ENCODE peak calls at places on chromosome 14, in nine cellular contexts. W, Q, L, M, P, V, A, S and B are unnamed samples.

GRCh38 chr14:106831322-106831720 is 1304.9 kb downstream of the TMEM121 start:
- DNase-seq in W (no peak), Q (peak), L (no peak), M (no peak), P (no peak), V (no peak), A (peak), S (no peak), B (no peak)

GRCh38 chr14:51209457-51209856 is 30.6 kb upstream of the TMX1 start:
- DNase-seq in W (no peak), Q (no peak), L (no peak), M (no peak), P (no peak), V (no peak), A (no peak), S (no peak), B (no peak)

GRCh38 chr14:100012478-100012925 is 52.7 kb upstream of the EVL start:
- DNase-seq in W (no peak), Q (no peak), L (no peak), M (peak), P (no peak), V (no peak), A (no peak), S (no peak), B (no peak)

GRCh38 chr14:50357753-50358380 is 38.8 kb downstream of the CDKL1 start:
- DNase-seq in W (no peak), Q (no peak), L (no peak), M (no peak), P (no peak), V (no peak), A (no peak), S (no peak), B (no peak)

GRCh38 chr14:50040905-50041465 is 75.4 kb downstream of the VCPKMT start:
- DNase-seq in W (no peak), Q (no peak), L (no peak), M (no peak), P (no peak), V (no peak), A (no peak), S (no peak), B (no peak)

GRCh38 chr14:25411933-25412757 is 362.2 kb upstream of the STXBP6 start:
- DNase-seq in W (no peak), Q (peak), L (no peak), M (no peak), P (no peak), V (no peak), A (no peak), S (no peak), B (no peak)

GRCh38 chr14:36284971-36285595 is 35.4 kb downstream of the MBIP start:
- DNase-seq in W (no peak), Q (no peak), L (no peak), M (no peak), P (no peak), V (no peak), A (no peak), S (no peak), B (no peak)

GRCh38 chr14:91891721-91892220 is 24.4 kb upstream of the TC2N start:
- DNase-seq in W (no peak), Q (no peak), L (no peak), M (peak), P (no peak), V (no peak), A (no peak), S (no peak), B (no peak)

GRCh38 chr14:93023039-93023438 is 92.7 kb downstream of the ITPK1 start:
- DNase-seq in W (no peak), Q (peak), L (no peak), M (no peak), P (no peak), V (no peak), A (no peak), S (no peak), B (no peak)

GRCh38 chr14:52935847-52936246 is 15.0 kb downstream of the FERMT2 start:
- DNase-seq in W (no peak), Q (no peak), L (no peak), M (no peak), P (no peak), V (no peak), A (no peak), S (no peak), B (no peak)

GRCh38 chr14:30896435-30896834 is 22.1 kb downstream of the COCH start:
- DNase-seq in W (no peak), Q (no peak), L (no peak), M (no peak), P (no peak), V (no peak), A (no peak), S (no peak), B (no peak)
- H3K27ac ChIP-seq in W (no peak), Q (no peak), L (no peak), M (no peak), P (no peak), V (no peak), A (no peak), S (no peak), B (no peak)

GRCh38 chr14:69665596-69665995 is 54.2 kb downstream of the SUSD6 start:
- DNase-seq in W (no peak), Q (no peak), L (no peak), M (peak), P (no peak), V (no peak), A (no peak), S (no peak), B (no peak)

GRCh38 chr14:69667938-69668336 is 56.5 kb downstream of the SUSD6 start:
- DNase-seq in W (no peak), Q (peak), L (no peak), M (no peak), P (no peak), V (no peak), A (no peak), S (no peak), B (no peak)

GRCh38 chr14:69666112-69666511 is 54.7 kb downstream of the SUSD6 start:
- DNase-seq in W (no peak), Q (no peak), L (no peak), M (no peak), P (no peak), V (no peak), A (no peak), S (no peak), B (no peak)

GRCh38 chr14:69664865-69665526 is 53.6 kb downstream of the SUSD6 start:
- DNase-seq in W (no peak), Q (peak), L (no peak), M (no peak), P (no peak), V (no peak), A (no peak), S (peak), B (no peak)

DNA sequence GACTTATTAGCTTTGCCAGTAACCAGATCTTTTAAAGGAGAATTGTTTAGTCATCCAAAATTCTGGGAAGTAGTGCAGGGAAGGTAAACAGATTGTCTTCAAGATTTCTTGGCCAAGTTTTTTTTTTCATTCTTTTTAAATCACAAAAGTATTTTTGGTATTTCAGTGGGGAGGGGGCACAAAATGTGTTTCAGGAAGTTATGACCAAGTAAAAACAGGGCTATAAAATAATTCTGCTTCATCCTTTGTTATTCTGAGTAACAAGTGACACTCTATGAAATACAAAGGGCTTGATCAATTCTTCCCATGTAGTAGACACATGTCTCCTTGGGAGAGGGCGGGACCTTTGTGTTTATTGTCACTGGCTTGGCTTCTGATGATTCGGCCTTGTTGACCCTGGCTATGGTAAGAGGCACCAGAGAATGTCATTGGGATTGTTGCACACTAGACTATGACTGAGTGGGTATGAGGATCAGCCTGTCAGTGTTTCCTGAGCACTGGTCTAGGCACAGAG is 55.4 kb downstream of the SUSD6 start:
- DNase-seq in W (no peak), Q (no peak), L (no peak), M (peak), P (no peak), V (no peak), A (no peak), S (no peak), B (no peak)
- H3K27ac ChIP-seq in W (no peak), Q (peak), L (no peak), M (peak), P (peak), V (peak), A (peak), S (peak), B (no peak)

DNA sequence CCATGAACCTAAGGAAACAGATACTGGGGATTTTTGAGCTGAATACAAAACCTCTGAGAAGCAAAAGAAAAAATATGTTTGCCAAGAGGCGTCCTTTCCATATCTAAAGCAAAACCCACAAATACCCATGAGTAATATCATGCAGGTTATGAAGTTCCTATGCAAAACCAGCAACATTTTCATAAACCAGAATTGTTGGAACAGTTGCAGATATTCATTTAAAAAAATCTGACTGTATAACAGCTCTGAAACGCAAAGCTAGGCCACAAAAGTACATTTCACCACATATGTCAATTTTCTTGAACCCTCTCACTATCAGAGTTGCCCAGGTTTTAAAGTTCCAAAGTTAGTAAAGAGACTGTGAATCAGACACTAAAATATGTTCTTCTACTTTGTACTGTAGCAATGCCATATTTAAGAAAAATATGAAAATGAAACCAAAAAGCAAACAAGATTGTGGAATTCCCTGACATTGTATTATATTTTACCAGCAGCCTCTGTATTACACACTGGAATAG is 33.8 kb upstream of the HIF1A start:
- DNase-seq in W (no peak), Q (no peak), L (no peak), M (peak), P (no peak), V (no peak), A (no peak), S (no peak), B (no peak)
- H3K27ac ChIP-seq in W (peak), Q (no peak), L (peak), M (peak), P (peak), V (no peak), A (peak), S (peak), B (peak)

GRCh38 chr14:68946423-68946822 is 32.7 kb downstream of the ACTN1 start:
- DNase-seq in W (no peak), Q (no peak), L (no peak), M (no peak), P (no peak), V (no peak), A (no peak), S (no peak), B (no peak)

GRCh38 chr14:68945190-68945584 is 33.9 kb downstream of the ACTN1 start:
- DNase-seq in W (no peak), Q (no peak), L (no peak), M (no peak), P (no peak), V (no peak), A (no peak), S (no peak), B (no peak)

GRCh38 chr14:68944162-68944561 is 34.9 kb downstream of the ACTN1 start:
- DNase-seq in W (no peak), Q (no peak), L (no peak), M (no peak), P (no peak), V (no peak), A (no peak), S (no peak), B (no peak)

GRCh38 chr14:68947802-68948201 is 31.3 kb downstream of the ACTN1 start:
- DNase-seq in W (peak), Q (no peak), L (no peak), M (no peak), P (peak), V (peak), A (peak), S (peak), B (no peak)

GRCh38 chr14:68945585-68946289 is 33.4 kb downstream of the ACTN1 start:
- DNase-seq in W (peak), Q (no peak), L (no peak), M (no peak), P (no peak), V (no peak), A (peak), S (no peak), B (no peak)
- H3K27ac ChIP-seq in W (peak), Q (no peak), L (peak), M (no peak), P (peak), V (peak), A (peak), S (peak), B (peak)

GRCh38 chr14:59189281-59189821 is 884 bp downstream of the DAAM1 start:
- DNase-seq in W (peak), Q (peak), L (peak), M (peak), P (no peak), V (peak), A (no peak), S (peak), B (peak)
- H3K27ac ChIP-seq in W (peak), Q (peak), L (peak), M (peak), P (peak), V (peak), A (peak), S (peak), B (peak)

DNA sequence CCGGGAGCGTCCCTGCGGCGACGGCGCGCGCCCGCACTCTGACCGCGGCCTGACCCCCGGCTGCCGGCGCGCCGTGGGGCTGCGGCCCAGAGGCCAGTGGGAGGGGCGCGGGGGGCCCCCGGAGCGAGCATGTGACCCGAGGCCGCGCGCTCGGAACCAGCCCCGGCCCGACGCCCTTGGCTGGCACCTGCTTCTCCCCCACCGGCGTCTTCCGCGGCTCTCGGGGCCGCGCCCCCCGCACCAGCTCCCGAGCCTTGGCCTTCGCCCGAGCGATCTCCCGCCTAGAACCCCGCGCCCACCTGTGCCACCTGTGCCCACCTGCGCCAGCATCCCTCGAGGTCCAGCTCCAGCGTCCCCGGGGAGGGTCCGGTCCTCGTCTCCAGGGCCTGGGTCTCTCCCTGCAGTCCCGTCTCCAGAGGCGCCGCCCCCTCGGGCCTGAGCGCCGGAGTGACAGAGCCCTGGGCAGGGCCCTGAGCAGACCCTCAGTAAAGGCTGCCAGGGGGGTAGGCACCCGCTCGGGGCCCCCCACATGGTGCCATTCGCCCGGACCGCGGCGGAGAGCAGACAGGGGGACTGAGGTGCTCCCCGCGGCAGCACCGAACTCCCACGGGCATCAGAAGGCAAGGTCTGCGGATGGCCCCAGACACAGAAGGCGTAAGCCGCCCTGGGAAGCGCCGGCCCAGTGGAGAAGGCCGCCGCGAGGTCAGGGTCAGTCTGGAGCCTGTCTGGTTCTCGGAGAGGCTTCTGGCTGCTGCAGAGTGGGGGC is 762 bp upstream of the PPP1R13B start:
- DNase-seq in W (no peak), Q (no peak), L (no peak), M (no peak), P (no peak), V (peak), A (peak), S (peak), B (no peak)
- H3K27ac ChIP-seq in W (peak), Q (no peak), L (no peak), M (no peak), P (peak), V (peak), A (peak), S (peak), B (peak)

DNA sequence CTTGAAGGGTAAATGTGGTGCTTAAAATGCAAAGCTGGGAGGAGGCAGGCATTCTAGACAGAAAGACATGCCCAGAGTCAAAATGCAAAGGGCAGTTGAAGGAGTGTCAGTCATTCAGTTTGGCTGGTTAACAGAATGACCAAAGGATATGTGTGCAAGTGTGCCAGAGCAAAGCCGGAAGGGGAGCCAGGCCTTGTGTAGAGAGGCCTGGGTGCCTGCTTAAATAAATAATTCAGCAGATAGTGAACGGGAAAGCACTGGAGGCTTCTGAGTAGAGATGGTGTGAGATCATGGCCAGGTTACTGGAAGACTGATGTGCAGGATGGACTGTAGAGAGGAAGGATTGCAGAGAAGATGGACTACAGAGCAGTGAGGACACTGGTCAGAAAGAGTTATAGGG is 244.9 kb downstream of the PRKD1 start:
- DNase-seq in W (no peak), Q (no peak), L (no peak), M (no peak), P (no peak), V (no peak), A (no peak), S (no peak), B (no peak)
- H3K27ac ChIP-seq in W (no peak), Q (no peak), L (no peak), M (no peak), P (no peak), V (no peak), A (no peak), S (no peak), B (no peak)

GRCh38 chr14:76920572-76921175 is 94.5 kb downstream of the LRRC74A start:
- DNase-seq in W (no peak), Q (no peak), L (no peak), M (peak), P (no peak), V (no peak), A (no peak), S (peak), B (no peak)

GRCh38 chr14:76924363-76925151 is 98.3 kb downstream of the LRRC74A start:
- DNase-seq in W (no peak), Q (no peak), L (peak), M (peak), P (no peak), V (no peak), A (no peak), S (no peak), B (no peak)

GRCh38 chr14:76922092-76922491 is 95.9 kb downstream of the LRRC74A start:
- DNase-seq in W (no peak), Q (no peak), L (no peak), M (no peak), P (no peak), V (no peak), A (no peak), S (no peak), B (no peak)

GRCh38 chr14:76923422-76924362 is 97.5 kb downstream of the LRRC74A start:
- DNase-seq in W (no peak), Q (no peak), L (no peak), M (no peak), P (no peak), V (no peak), A (no peak), S (no peak), B (no peak)

GRCh38 chr14:76922599-76922998 is 96.4 kb downstream of the LRRC74A start:
- DNase-seq in W (no peak), Q (no peak), L (no peak), M (peak), P (no peak), V (no peak), A (no peak), S (no peak), B (no peak)
- H3K27ac ChIP-seq in W (no peak), Q (no peak), L (no peak), M (no peak), P (peak), V (no peak), A (no peak), S (no peak), B (no peak)

GRCh38 chr14:104101651-104102281 is 16.3 kb downstream of the ASPG start:
- DNase-seq in W (no peak), Q (no peak), L (no peak), M (no peak), P (no peak), V (peak), A (peak), S (no peak), B (no peak)
- H3K27ac ChIP-seq in W (no peak), Q (no peak), L (no peak), M (no peak), P (no peak), V (no peak), A (no peak), S (no peak), B (peak)